ENCODE peak calls at places on chromosomes 2 and 18, in nine cellular contexts. One of them, this sample, is unnamed.

GRCh38 chr2:128651000-128651399 is 332.3 kb upstream of the HS6ST1 start:
- DNase-seq in heart left ventricle: no peak
- DNase-seq in GM20000: no peak
- DNase-seq in cardiac muscle cell: no peak
- DNase-seq in upper lobe of left lung: no peak
- DNase-seq in thoracic aorta: no peak
- DNase-seq in mammary epithelial cell: no peak
- DNase-seq in fibroblast of mammary gland: no peak
- DNase-seq in nephron progenitor cell: no peak
- DNase-seq in this sample: no peak

GRCh38 chr2:191862371-191862770 is 15.5 kb upstream of the CAVIN2 start:
- DNase-seq in heart left ventricle: no peak
- DNase-seq in GM20000: no peak
- DNase-seq in cardiac muscle cell: no peak
- DNase-seq in upper lobe of left lung: no peak
- DNase-seq in thoracic aorta: no peak
- DNase-seq in mammary epithelial cell: no peak
- DNase-seq in fibroblast of mammary gland: peak; percentile 61
- DNase-seq in nephron progenitor cell: no peak
- DNase-seq in this sample: no peak

GRCh38 chr2:37563375-37564011 is 107.9 kb downstream of the CDC42EP3 start:
- DNase-seq in heart left ventricle: no peak
- DNase-seq in GM20000: no peak
- DNase-seq in cardiac muscle cell: no peak
- DNase-seq in upper lobe of left lung: no peak
- DNase-seq in thoracic aorta: no peak
- DNase-seq in mammary epithelial cell: no peak
- DNase-seq in fibroblast of mammary gland: no peak
- DNase-seq in nephron progenitor cell: no peak
- DNase-seq in this sample: no peak

GRCh38 chr18:50933684-50934083 is 34.2 kb upstream of the ELAC1 start:
- DNase-seq in heart left ventricle: no peak
- DNase-seq in GM20000: no peak
- DNase-seq in cardiac muscle cell: no peak
- DNase-seq in upper lobe of left lung: no peak
- DNase-seq in thoracic aorta: no peak
- DNase-seq in mammary epithelial cell: no peak
- DNase-seq in fibroblast of mammary gland: no peak
- DNase-seq in nephron progenitor cell: no peak
- DNase-seq in this sample: no peak

GRCh38 chr2:96530474-96531357 is 5.8 kb upstream of the ARID5A start:
- DNase-seq in heart left ventricle: no peak
- DNase-seq in GM20000: no peak
- DNase-seq in cardiac muscle cell: no peak
- DNase-seq in upper lobe of left lung: no peak
- DNase-seq in thoracic aorta: no peak
- DNase-seq in mammary epithelial cell: no peak
- DNase-seq in fibroblast of mammary gland: no peak
- DNase-seq in nephron progenitor cell: no peak
- DNase-seq in this sample: no peak

GRCh38 chr2:36356199-36356989 is 816 bp downstream of the CRIM1 start:
- DNase-seq in heart left ventricle: peak; percentile 78
- DNase-seq in GM20000: peak; percentile 51
- DNase-seq in cardiac muscle cell: peak; percentile 62
- DNase-seq in upper lobe of left lung: peak; percentile 37
- DNase-seq in thoracic aorta: no peak
- DNase-seq in mammary epithelial cell: no peak
- DNase-seq in fibroblast of mammary gland: peak; percentile 35
- DNase-seq in nephron progenitor cell: peak; percentile 65
- DNase-seq in this sample: no peak

GRCh38 chr2:174925046-174925784 is 80.0 kb downstream of the CHN1 start:
- DNase-seq in heart left ventricle: no peak
- DNase-seq in GM20000: no peak
- DNase-seq in cardiac muscle cell: no peak
- DNase-seq in upper lobe of left lung: no peak
- DNase-seq in thoracic aorta: no peak
- DNase-seq in mammary epithelial cell: no peak
- DNase-seq in fibroblast of mammary gland: no peak
- DNase-seq in nephron progenitor cell: no peak
- DNase-seq in this sample: no peak

GRCh38 chr2:120858361-120858760 is 122.7 kb downstream of the GLI2 start:
- DNase-seq in heart left ventricle: no peak
- DNase-seq in GM20000: no peak
- DNase-seq in cardiac muscle cell: no peak
- DNase-seq in upper lobe of left lung: no peak
- DNase-seq in thoracic aorta: no peak
- DNase-seq in mammary epithelial cell: no peak
- DNase-seq in fibroblast of mammary gland: no peak
- DNase-seq in nephron progenitor cell: no peak
- DNase-seq in this sample: no peak

GRCh38 chr2:238103465-238104070 is 3.4 kb downstream of the ESPNL start:
- DNase-seq in heart left ventricle: peak; percentile 60
- DNase-seq in GM20000: no peak
- DNase-seq in cardiac muscle cell: no peak
- DNase-seq in upper lobe of left lung: peak; percentile 11
- DNase-seq in thoracic aorta: no peak
- DNase-seq in mammary epithelial cell: no peak
- DNase-seq in fibroblast of mammary gland: no peak
- DNase-seq in nephron progenitor cell: no peak
- DNase-seq in this sample: peak; percentile 31

GRCh38 chr2:125516496-125517109 is 1139.4 kb upstream of the GYPC start:
- DNase-seq in heart left ventricle: no peak
- DNase-seq in GM20000: peak; percentile 38
- DNase-seq in cardiac muscle cell: peak; percentile 3
- DNase-seq in upper lobe of left lung: no peak
- DNase-seq in thoracic aorta: no peak
- DNase-seq in mammary epithelial cell: no peak
- DNase-seq in fibroblast of mammary gland: peak; percentile 0
- DNase-seq in nephron progenitor cell: peak; percentile 10
- DNase-seq in this sample: no peak

GRCh38 chr2:217553689-217554088 is 449.1 kb downstream of the TNS1 start:
- DNase-seq in heart left ventricle: no peak
- DNase-seq in GM20000: no peak
- DNase-seq in cardiac muscle cell: no peak
- DNase-seq in upper lobe of left lung: no peak
- DNase-seq in thoracic aorta: no peak
- DNase-seq in mammary epithelial cell: no peak
- DNase-seq in fibroblast of mammary gland: no peak
- DNase-seq in nephron progenitor cell: no peak
- DNase-seq in this sample: no peak

GRCh38 chr2:219707496-219708285 is 80.3 kb downstream of the SLC4A3 start:
- DNase-seq in heart left ventricle: no peak
- DNase-seq in GM20000: no peak
- DNase-seq in cardiac muscle cell: no peak
- DNase-seq in upper lobe of left lung: no peak
- DNase-seq in thoracic aorta: no peak
- DNase-seq in mammary epithelial cell: no peak
- DNase-seq in fibroblast of mammary gland: peak; percentile 61
- DNase-seq in nephron progenitor cell: no peak
- DNase-seq in this sample: no peak

GRCh38 chr18:80200171-80200931 is 47.0 kb downstream of the PARD6G start:
- DNase-seq in heart left ventricle: no peak
- DNase-seq in GM20000: no peak
- DNase-seq in cardiac muscle cell: peak; percentile 10
- DNase-seq in upper lobe of left lung: no peak
- DNase-seq in thoracic aorta: no peak
- DNase-seq in mammary epithelial cell: no peak
- DNase-seq in fibroblast of mammary gland: no peak
- DNase-seq in nephron progenitor cell: no peak
- DNase-seq in this sample: no peak

GRCh38 chr2:160963957-160964356 is 196.3 kb upstream of the TANK start:
- DNase-seq in heart left ventricle: no peak
- DNase-seq in GM20000: no peak
- DNase-seq in cardiac muscle cell: peak; percentile 37
- DNase-seq in upper lobe of left lung: no peak
- DNase-seq in thoracic aorta: no peak
- DNase-seq in mammary epithelial cell: no peak
- DNase-seq in fibroblast of mammary gland: peak; percentile 34
- DNase-seq in nephron progenitor cell: no peak
- DNase-seq in this sample: no peak

GRCh38 chr2:68417931-68418330 is 49.2 kb downstream of the FBXO48 start:
- DNase-seq in heart left ventricle: no peak
- DNase-seq in GM20000: no peak
- DNase-seq in cardiac muscle cell: no peak
- DNase-seq in upper lobe of left lung: no peak
- DNase-seq in thoracic aorta: no peak
- DNase-seq in mammary epithelial cell: no peak
- DNase-seq in fibroblast of mammary gland: no peak
- DNase-seq in nephron progenitor cell: no peak
- DNase-seq in this sample: no peak

GRCh38 chr2:39618736-39619135 is 47.0 kb upstream of the TMEM178A start:
- DNase-seq in heart left ventricle: no peak
- DNase-seq in GM20000: no peak
- DNase-seq in cardiac muscle cell: no peak
- DNase-seq in upper lobe of left lung: no peak
- DNase-seq in thoracic aorta: no peak
- DNase-seq in mammary epithelial cell: no peak
- DNase-seq in fibroblast of mammary gland: no peak
- DNase-seq in nephron progenitor cell: no peak
- DNase-seq in this sample: no peak

GRCh38 chr2:78351208-78351607 is 674.3 kb upstream of the REG3G start:
- DNase-seq in heart left ventricle: no peak
- DNase-seq in GM20000: no peak
- DNase-seq in cardiac muscle cell: no peak
- DNase-seq in upper lobe of left lung: no peak
- DNase-seq in thoracic aorta: no peak
- DNase-seq in mammary epithelial cell: no peak
- DNase-seq in fibroblast of mammary gland: no peak
- DNase-seq in nephron progenitor cell: no peak
- DNase-seq in this sample: no peak
- TF ChIP-seq CTCF in heart left ventricle: no peak
- TF ChIP-seq CTCF in GM20000: no peak
- TF ChIP-seq CTCF in cardiac muscle cell: no peak
- TF ChIP-seq CTCF in upper lobe of left lung: no peak
- TF ChIP-seq CTCF in thoracic aorta: no peak
- TF ChIP-seq CTCF in mammary epithelial cell: no peak
- TF ChIP-seq CTCF in fibroblast of mammary gland: no peak
- TF ChIP-seq CTCF in nephron progenitor cell: peak; percentile 36
- TF ChIP-seq CTCF in this sample: no peak

GRCh38 chr2:100718065-100718570 is 101.8 kb upstream of the NPAS2 start:
- DNase-seq in heart left ventricle: no peak
- DNase-seq in GM20000: no peak
- DNase-seq in cardiac muscle cell: no peak
- DNase-seq in upper lobe of left lung: no peak
- DNase-seq in thoracic aorta: no peak
- DNase-seq in mammary epithelial cell: no peak
- DNase-seq in fibroblast of mammary gland: no peak
- DNase-seq in nephron progenitor cell: no peak
- DNase-seq in this sample: no peak
- TF ChIP-seq CTCF in heart left ventricle: no peak
- TF ChIP-seq CTCF in GM20000: no peak
- TF ChIP-seq CTCF in cardiac muscle cell: no peak
- TF ChIP-seq CTCF in upper lobe of left lung: no peak
- TF ChIP-seq CTCF in thoracic aorta: no peak
- TF ChIP-seq CTCF in mammary epithelial cell: no peak
- TF ChIP-seq CTCF in fibroblast of mammary gland: no peak
- TF ChIP-seq CTCF in nephron progenitor cell: no peak
- TF ChIP-seq CTCF in this sample: no peak

DNA sequence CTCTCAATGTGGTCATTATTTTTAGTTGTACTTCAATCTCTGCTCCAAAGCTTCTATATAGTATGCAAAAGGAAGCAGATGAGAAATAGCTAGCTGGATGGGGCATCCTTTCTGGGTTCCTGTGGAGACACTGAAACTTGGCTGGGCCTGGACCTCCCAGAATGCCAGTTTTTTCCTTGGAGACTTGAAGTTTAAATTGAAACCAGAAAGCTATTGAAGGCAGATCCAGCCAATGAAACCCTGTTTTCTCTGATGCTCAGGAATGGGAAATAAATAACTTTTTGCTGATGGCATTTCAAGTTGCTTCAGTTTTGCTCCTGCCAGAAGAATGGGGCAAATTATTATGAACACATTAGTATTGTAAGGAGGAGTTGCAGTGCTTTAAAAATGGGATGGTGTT is 2.9 kb downstream of the SETBP1 start:
- DNase-seq in heart left ventricle: no peak
- DNase-seq in GM20000: no peak
- DNase-seq in cardiac muscle cell: no peak
- DNase-seq in upper lobe of left lung: no peak
- DNase-seq in thoracic aorta: no peak
- DNase-seq in mammary epithelial cell: no peak
- DNase-seq in fibroblast of mammary gland: peak; percentile 26
- DNase-seq in nephron progenitor cell: no peak
- DNase-seq in this sample: no peak
- TF ChIP-seq CTCF in heart left ventricle: no peak
- TF ChIP-seq CTCF in GM20000: no peak
- TF ChIP-seq CTCF in cardiac muscle cell: no peak
- TF ChIP-seq CTCF in upper lobe of left lung: no peak
- TF ChIP-seq CTCF in thoracic aorta: no peak
- TF ChIP-seq CTCF in mammary epithelial cell: no peak
- TF ChIP-seq CTCF in fibroblast of mammary gland: no peak
- TF ChIP-seq CTCF in nephron progenitor cell: no peak
- TF ChIP-seq CTCF in this sample: no peak

GRCh38 chr18:77198663-77199062 is 51.0 kb upstream of the GALR1 start:
- DNase-seq in heart left ventricle: no peak
- DNase-seq in GM20000: no peak
- DNase-seq in cardiac muscle cell: no peak
- DNase-seq in upper lobe of left lung: no peak
- DNase-seq in thoracic aorta: no peak
- DNase-seq in mammary epithelial cell: no peak
- DNase-seq in fibroblast of mammary gland: no peak
- DNase-seq in nephron progenitor cell: no peak
- DNase-seq in this sample: no peak

GRCh38 chr18:77201508-77201907 is 48.1 kb upstream of the GALR1 start:
- DNase-seq in heart left ventricle: no peak
- DNase-seq in GM20000: no peak
- DNase-seq in cardiac muscle cell: no peak
- DNase-seq in upper lobe of left lung: no peak
- DNase-seq in thoracic aorta: no peak
- DNase-seq in mammary epithelial cell: peak; percentile 31
- DNase-seq in fibroblast of mammary gland: peak; percentile 51
- DNase-seq in nephron progenitor cell: no peak
- DNase-seq in this sample: no peak

GRCh38 chr18:77191241-77191751 is 58.4 kb upstream of the GALR1 start:
- DNase-seq in heart left ventricle: no peak
- DNase-seq in GM20000: no peak
- DNase-seq in cardiac muscle cell: peak; percentile 56
- DNase-seq in upper lobe of left lung: no peak
- DNase-seq in thoracic aorta: no peak
- DNase-seq in mammary epithelial cell: no peak
- DNase-seq in fibroblast of mammary gland: peak; percentile 91
- DNase-seq in nephron progenitor cell: no peak
- DNase-seq in this sample: no peak

GRCh38 chr18:77199707-77200106 is 49.9 kb upstream of the GALR1 start:
- DNase-seq in heart left ventricle: no peak
- DNase-seq in GM20000: no peak
- DNase-seq in cardiac muscle cell: no peak
- DNase-seq in upper lobe of left lung: no peak
- DNase-seq in thoracic aorta: no peak
- DNase-seq in mammary epithelial cell: no peak
- DNase-seq in fibroblast of mammary gland: peak; percentile 65
- DNase-seq in nephron progenitor cell: no peak
- DNase-seq in this sample: no peak

DNA sequence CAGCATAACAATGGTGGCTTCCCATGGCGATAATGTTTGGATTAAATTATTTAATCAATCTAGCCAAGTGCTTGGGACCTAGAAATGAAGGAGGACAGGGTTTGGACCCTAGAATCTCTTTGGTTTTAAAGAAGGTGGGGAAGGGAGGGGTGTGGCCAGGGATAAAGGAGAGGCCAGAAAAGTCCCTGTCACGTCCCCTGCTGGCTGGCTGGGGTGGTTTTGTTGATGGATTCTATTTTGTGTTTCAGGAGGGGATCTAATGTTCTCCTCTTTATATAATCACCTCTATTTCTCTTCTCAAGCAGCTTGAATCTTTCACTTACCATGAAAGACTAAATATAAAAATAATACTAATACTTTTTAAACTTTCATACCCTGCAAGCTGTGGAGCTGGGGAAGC is 52.6 kb upstream of the GALR1 start:
- DNase-seq in heart left ventricle: no peak
- DNase-seq in GM20000: no peak
- DNase-seq in cardiac muscle cell: no peak
- DNase-seq in upper lobe of left lung: no peak
- DNase-seq in thoracic aorta: no peak
- DNase-seq in mammary epithelial cell: no peak
- DNase-seq in fibroblast of mammary gland: no peak
- DNase-seq in nephron progenitor cell: no peak
- DNase-seq in this sample: no peak
- TF ChIP-seq CTCF in heart left ventricle: no peak
- TF ChIP-seq CTCF in GM20000: peak; percentile 4
- TF ChIP-seq CTCF in cardiac muscle cell: peak; percentile 18
- TF ChIP-seq CTCF in upper lobe of left lung: no peak
- TF ChIP-seq CTCF in thoracic aorta: no peak
- TF ChIP-seq CTCF in mammary epithelial cell: no peak
- TF ChIP-seq CTCF in fibroblast of mammary gland: peak; percentile 12
- TF ChIP-seq CTCF in nephron progenitor cell: no peak
- TF ChIP-seq CTCF in this sample: no peak

This sample was measured in CD14-positive monocyte.